ENCODE peak calls at places on chromosomes 4 and X, in four cellular contexts. One of them, this sample, is unnamed.

GRCh38 chrX:84634201-84634782 is 132.0 kb upstream of the HDX start:
- DNase-seq in astrocyte of the spinal cord: no peak
- DNase-seq in astrocyte: no peak
- DNase-seq in body of pancreas: no peak
- DNase-seq in this sample: no peak

GRCh38 chr4:188976644-188977115 is 837.4 kb downstream of the TRIML1 start:
- DNase-seq in astrocyte of the spinal cord: peak; percentile 81
- DNase-seq in astrocyte: peak; percentile 69
- DNase-seq in body of pancreas: no peak
- DNase-seq in this sample: peak; percentile 80

GRCh38 chr4:153467154-153467896 is 1.2 kb downstream of the TMEM131L start:
- DNase-seq in astrocyte of the spinal cord: no peak
- DNase-seq in astrocyte: no peak
- DNase-seq in body of pancreas: peak; percentile 92
- DNase-seq in this sample: no peak

GRCh38 chr4:170386974-170387373 is 297.2 kb upstream of the AADAT start:
- DNase-seq in astrocyte of the spinal cord: peak; percentile 17
- DNase-seq in astrocyte: peak; percentile 46
- DNase-seq in body of pancreas: no peak
- DNase-seq in this sample: peak; percentile 14

GRCh38 chrX:136691028-136691809 is 43.3 kb downstream of the CD40LG start:
- DNase-seq in astrocyte of the spinal cord: no peak
- DNase-seq in astrocyte: peak; percentile 45
- DNase-seq in body of pancreas: no peak
- DNase-seq in this sample: no peak

GRCh38 chr4:8156617-8157016 is 2.0 kb downstream of the ABLIM2 start:
- DNase-seq in astrocyte of the spinal cord: no peak
- DNase-seq in astrocyte: no peak
- DNase-seq in body of pancreas: no peak
- DNase-seq in this sample: no peak

GRCh38 chrX:109440475-109440874 is 41.4 kb downstream of the GUCY2F start:
- DNase-seq in astrocyte of the spinal cord: peak; percentile 56
- DNase-seq in astrocyte: no peak
- DNase-seq in body of pancreas: no peak
- DNase-seq in this sample: no peak

GRCh38 chrX:100829730-100830129 is 9.5 kb downstream of the CSTF2 start:
- DNase-seq in astrocyte of the spinal cord: peak; percentile 10
- DNase-seq in astrocyte: peak; percentile 8
- DNase-seq in body of pancreas: no peak
- DNase-seq in this sample: peak; percentile 17

GRCh38 chrX:5051831-5052491 is 1176.7 kb downstream of the NLGN4X start:
- DNase-seq in astrocyte of the spinal cord: peak; percentile 90
- DNase-seq in astrocyte: peak; percentile 94
- DNase-seq in body of pancreas: peak; percentile 36
- DNase-seq in this sample: peak; percentile 55

GRCh38 chr4:99723555-99724450 is 66.2 kb upstream of the C4orf54 start:
- DNase-seq in astrocyte of the spinal cord: peak; percentile 54
- DNase-seq in astrocyte: peak; percentile 80
- DNase-seq in body of pancreas: peak; percentile 90
- DNase-seq in this sample: peak; percentile 53

GRCh38 chrX:67725471-67725870 is 181.7 kb downstream of the AR start:
- DNase-seq in astrocyte of the spinal cord: no peak
- DNase-seq in astrocyte: no peak
- DNase-seq in body of pancreas: no peak
- DNase-seq in this sample: no peak

GRCh38 chr4:95428216-95429085 is 120.3 kb downstream of the UNC5C start:
- DNase-seq in astrocyte of the spinal cord: no peak
- DNase-seq in astrocyte: no peak
- DNase-seq in body of pancreas: no peak
- DNase-seq in this sample: peak; percentile 11

GRCh38 chrX:150363561-150364346 is 637 bp downstream of the MAMLD1 start:
- DNase-seq in astrocyte of the spinal cord: peak; percentile 32
- DNase-seq in astrocyte: no peak
- DNase-seq in body of pancreas: peak; percentile 48
- DNase-seq in this sample: no peak

GRCh38 chrX:347351-348117 is 28.9 kb upstream of the GTPBP6 start:
- DNase-seq in astrocyte of the spinal cord: no peak
- DNase-seq in astrocyte: no peak
- DNase-seq in body of pancreas: no peak
- DNase-seq in this sample: no peak

GRCh38 chr4:8114456-8115202 is 44.0 kb downstream of the ABLIM2 start:
- DNase-seq in astrocyte of the spinal cord: no peak
- DNase-seq in astrocyte: no peak
- DNase-seq in body of pancreas: peak; percentile 28
- DNase-seq in this sample: no peak

GRCh38 chr4:54659213-54660144 is 1.7 kb downstream of the KIT start:
- DNase-seq in astrocyte of the spinal cord: peak; percentile 31
- DNase-seq in astrocyte: no peak
- DNase-seq in body of pancreas: peak; percentile 34
- DNase-seq in this sample: no peak

GRCh38 chrX:21802054-21802660 is 37.3 kb upstream of the MBTPS2 start:
- DNase-seq in astrocyte of the spinal cord: no peak
- DNase-seq in astrocyte: no peak
- DNase-seq in body of pancreas: no peak
- DNase-seq in this sample: no peak

GRCh38 chrX:7925867-7926472 is 1.2 kb downstream of the PNPLA4 start:
- DNase-seq in astrocyte of the spinal cord: peak; percentile 73
- DNase-seq in astrocyte: peak; percentile 37
- DNase-seq in body of pancreas: peak; percentile 60
- DNase-seq in this sample: peak; percentile 64

GRCh38 chrX:7921750-7922149 is 5.5 kb downstream of the PNPLA4 start:
- DNase-seq in astrocyte of the spinal cord: no peak
- DNase-seq in astrocyte: no peak
- DNase-seq in body of pancreas: no peak
- DNase-seq in this sample: no peak

GRCh38 chrX:7926914-7927258 is 327 bp downstream of the PNPLA4 start:
- DNase-seq in astrocyte of the spinal cord: no peak
- DNase-seq in astrocyte: no peak
- DNase-seq in body of pancreas: no peak
- DNase-seq in this sample: no peak

GRCh38 chrX:7927259-7928167 is at the start of gene PNPLA4:
- DNase-seq in astrocyte of the spinal cord: peak; percentile 85
- DNase-seq in astrocyte: peak; percentile 59
- DNase-seq in body of pancreas: peak; percentile 92
- DNase-seq in this sample: peak; percentile 66

GRCh38 chrX:7926501-7926900 is 712 bp downstream of the PNPLA4 start:
- DNase-seq in astrocyte of the spinal cord: peak; percentile 8
- DNase-seq in astrocyte: peak; percentile 25
- DNase-seq in body of pancreas: no peak
- DNase-seq in this sample: no peak
- H3K4me3 ChIP-seq in astrocyte of the spinal cord: peak overlapping the region; percentile 64
- H3K4me3 ChIP-seq in astrocyte: peak overlapping the region; percentile 80
- H3K4me3 ChIP-seq in body of pancreas: peak overlapping the region; percentile 20
- H3K4me3 ChIP-seq in this sample: peak overlapping the region; percentile 65

DNA sequence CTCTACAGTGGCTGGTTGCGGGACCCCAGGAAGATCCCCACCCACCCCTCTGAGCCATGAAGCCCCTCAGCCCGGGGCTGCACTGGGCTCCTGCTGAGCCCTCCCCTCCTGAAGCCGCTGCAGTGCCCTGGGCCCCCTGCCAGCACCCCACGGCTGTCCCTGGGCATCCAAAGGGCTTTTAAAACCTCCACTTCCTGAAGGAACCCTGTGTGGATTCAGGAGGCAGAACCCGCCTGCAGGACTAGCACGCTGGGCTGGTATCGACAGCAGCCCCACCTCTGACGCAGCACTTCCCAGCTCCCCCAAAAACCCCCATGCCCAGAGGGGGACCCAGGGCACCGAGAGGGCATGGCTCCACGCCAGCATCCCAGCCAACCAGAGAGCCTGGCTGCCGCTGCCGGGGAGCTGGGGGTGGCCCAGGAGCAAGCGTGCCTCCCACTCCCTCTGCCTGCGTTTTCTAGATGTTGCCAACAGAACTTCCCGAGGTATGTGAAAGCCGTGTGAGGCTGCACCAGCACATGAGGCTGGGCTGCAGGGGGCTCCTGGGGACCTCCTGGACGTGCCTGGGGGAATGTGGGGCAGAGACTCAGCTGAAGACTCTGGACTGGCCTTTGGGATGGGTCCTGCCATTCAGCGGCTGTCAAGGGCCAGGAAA is 6.3 kb downstream of the MXD4 start:
- DNase-seq in astrocyte of the spinal cord: peak; percentile 56
- DNase-seq in astrocyte: peak; percentile 23
- DNase-seq in body of pancreas: peak; percentile 43
- DNase-seq in this sample: peak; percentile 30
- TF ChIP-seq CTCF in astrocyte of the spinal cord: no peak
- TF ChIP-seq CTCF in astrocyte: no peak
- TF ChIP-seq CTCF in body of pancreas: no peak
- TF ChIP-seq CTCF in this sample: no peak

GRCh38 chr4:163111588-163111987 is 55.1 kb downstream of the NAF1 start:
- DNase-seq in astrocyte of the spinal cord: peak; percentile 7
- DNase-seq in astrocyte: no peak
- DNase-seq in body of pancreas: no peak
- DNase-seq in this sample: peak; percentile 24
- H3K4me3 ChIP-seq in astrocyte of the spinal cord: no peak overlapping the region
- H3K4me3 ChIP-seq in astrocyte: no peak overlapping the region
- H3K4me3 ChIP-seq in body of pancreas: no peak overlapping the region
- H3K4me3 ChIP-seq in this sample: no peak overlapping the region

DNA sequence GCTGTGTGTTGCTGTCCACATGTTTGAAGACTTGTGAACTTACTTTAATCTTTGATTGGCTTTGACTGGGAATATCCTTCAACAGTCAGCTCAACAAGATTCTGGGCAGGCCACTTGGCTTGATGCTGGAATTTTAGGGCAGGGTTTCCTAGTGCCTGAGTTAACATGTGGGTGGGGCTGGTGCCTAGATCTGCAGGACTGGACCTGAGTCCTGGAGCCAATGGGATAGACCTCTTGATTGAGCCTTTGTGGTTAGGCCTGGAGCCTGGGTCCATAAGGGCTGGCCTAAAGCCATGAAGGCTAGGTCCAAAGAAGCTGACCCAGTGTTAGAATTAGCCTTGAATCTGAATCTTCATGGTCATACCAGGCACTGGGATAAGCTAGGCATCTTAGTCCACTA is 757.1 kb upstream of the ADGRL3 start:
- DNase-seq in astrocyte of the spinal cord: no peak
- DNase-seq in astrocyte: no peak
- DNase-seq in body of pancreas: no peak
- DNase-seq in this sample: no peak
- TF ChIP-seq CTCF in astrocyte of the spinal cord: no peak
- TF ChIP-seq CTCF in astrocyte: no peak
- TF ChIP-seq CTCF in body of pancreas: no peak
- TF ChIP-seq CTCF in this sample: no peak

GRCh38 chrX:103586659-103587058 is 1.3 kb downstream of the TCEAL4 start:
- DNase-seq in astrocyte of the spinal cord: no peak
- DNase-seq in astrocyte: no peak
- DNase-seq in body of pancreas: no peak
- DNase-seq in this sample: no peak

GRCh38 chrX:103584606-103585005 is 709 bp upstream of the TCEAL4 start:
- DNase-seq in astrocyte of the spinal cord: peak; percentile 2
- DNase-seq in astrocyte: no peak
- DNase-seq in body of pancreas: no peak
- DNase-seq in this sample: peak; percentile 22

GRCh38 chrX:103585421-103586313 is at the start of gene TCEAL4:
- DNase-seq in astrocyte of the spinal cord: no peak
- DNase-seq in astrocyte: no peak
- DNase-seq in body of pancreas: peak; percentile 64
- DNase-seq in this sample: peak; percentile 23

GRCh38 chrX:103586314-103586646 is 965 bp downstream of the TCEAL4 start:
- DNase-seq in astrocyte of the spinal cord: no peak
- DNase-seq in astrocyte: no peak
- DNase-seq in body of pancreas: peak; percentile 22
- DNase-seq in this sample: no peak
- H3K4me3 ChIP-seq in astrocyte of the spinal cord: peak overlapping the region; percentile 67
- H3K4me3 ChIP-seq in astrocyte: peak overlapping the region; percentile 88
- H3K4me3 ChIP-seq in body of pancreas: no peak overlapping the region
- H3K4me3 ChIP-seq in this sample: peak overlapping the region; percentile 76

GRCh38 chrX:14504960-14505538 is 24.3 kb upstream of the GLRA2 start:
- DNase-seq in astrocyte of the spinal cord: no peak
- DNase-seq in astrocyte: no peak
- DNase-seq in body of pancreas: no peak
- DNase-seq in this sample: no peak
- TF ChIP-seq CTCF in astrocyte of the spinal cord: no peak
- TF ChIP-seq CTCF in astrocyte: no peak
- TF ChIP-seq CTCF in body of pancreas: no peak
- TF ChIP-seq CTCF in this sample: no peak

GRCh38 chr4:46975841-46976551 is 17.4 kb downstream of the GABRA4 start:
- DNase-seq in astrocyte of the spinal cord: no peak
- DNase-seq in astrocyte: no peak
- DNase-seq in body of pancreas: no peak
- DNase-seq in this sample: no peak
- H3K4me3 ChIP-seq in astrocyte of the spinal cord: no peak overlapping the region
- H3K4me3 ChIP-seq in astrocyte: no peak overlapping the region
- H3K4me3 ChIP-seq in body of pancreas: no peak overlapping the region
- H3K4me3 ChIP-seq in this sample: no peak overlapping the region

GRCh38 chrX:138191998-138192397 is 519.5 kb downstream of the FGF13 start:
- DNase-seq in astrocyte of the spinal cord: peak; percentile 5
- DNase-seq in astrocyte: no peak
- DNase-seq in body of pancreas: no peak
- DNase-seq in this sample: no peak
- TF ChIP-seq CTCF in astrocyte of the spinal cord: peak; percentile 35
- TF ChIP-seq CTCF in astrocyte: peak; percentile 31
- TF ChIP-seq CTCF in body of pancreas: peak; percentile 13
- TF ChIP-seq CTCF in this sample: peak; percentile 26

This sample was measured in fibroblast of villous mesenchyme.